ENCODE peak calls at places on chromosomes 6 and 20, in ten cellular contexts. One of them, this sample, is unnamed.

GRCh38 chr6:158279615-158280014 is 32.6 kb upstream of the TULP4 start:
- DNase-seq in MCF 10A: no peak
- DNase-seq in NCI-H146: no peak
- DNase-seq in stomach: no peak
- DNase-seq in mesendoderm: no peak
- DNase-seq in HEK293T: no peak
- DNase-seq in activated CD8-positive, alpha-beta memory T cell treated with anti-CD3 and anti-CD28 coated beads, Interleukin-2, amount 50 U/mL, for 4 hours: no peak
- DNase-seq in renal cortical epithelial cell: no peak
- DNase-seq in NCI-H1105 treated with DMSO at 0.1 percent for 48 hours: no peak
- DNase-seq in COR-L47: no peak
- DNase-seq in this sample: no peak

GRCh38 chr20:1876217-1876921 is 18.8 kb upstream of the SIRPA start:
- DNase-seq in MCF 10A: peak
- DNase-seq in NCI-H146: peak
- DNase-seq in stomach: no peak
- DNase-seq in mesendoderm: no peak
- DNase-seq in HEK293T: no peak
- DNase-seq in activated CD8-positive, alpha-beta memory T cell treated with anti-CD3 and anti-CD28 coated beads, Interleukin-2, amount 50 U/mL, for 4 hours: no peak
- DNase-seq in renal cortical epithelial cell: no peak
- DNase-seq in NCI-H1105 treated with DMSO at 0.1 percent for 48 hours: no peak
- DNase-seq in COR-L47: no peak
- DNase-seq in this sample: peak

GRCh38 chr20:59646487-59646886 is 42.1 kb downstream of the PHACTR3 start:
- DNase-seq in MCF 10A: no peak
- DNase-seq in NCI-H146: no peak
- DNase-seq in stomach: no peak
- DNase-seq in mesendoderm: no peak
- DNase-seq in HEK293T: no peak
- DNase-seq in activated CD8-positive, alpha-beta memory T cell treated with anti-CD3 and anti-CD28 coated beads, Interleukin-2, amount 50 U/mL, for 4 hours: no peak
- DNase-seq in renal cortical epithelial cell: no peak
- DNase-seq in NCI-H1105 treated with DMSO at 0.1 percent for 48 hours: no peak
- DNase-seq in COR-L47: no peak
- DNase-seq in this sample: no peak

GRCh38 chr6:156880913-156881312 is 103.7 kb downstream of the ARID1B start:
- DNase-seq in MCF 10A: peak
- DNase-seq in NCI-H146: peak
- DNase-seq in stomach: peak
- DNase-seq in mesendoderm: no peak
- DNase-seq in HEK293T: no peak
- DNase-seq in activated CD8-positive, alpha-beta memory T cell treated with anti-CD3 and anti-CD28 coated beads, Interleukin-2, amount 50 U/mL, for 4 hours: no peak
- DNase-seq in renal cortical epithelial cell: no peak
- DNase-seq in NCI-H1105 treated with DMSO at 0.1 percent for 48 hours: peak
- DNase-seq in COR-L47: no peak
- DNase-seq in this sample: no peak

GRCh38 chr6:52552278-52552643 is 24.6 kb downstream of the TRAM2 start:
- DNase-seq in MCF 10A: no peak
- DNase-seq in NCI-H146: peak
- DNase-seq in stomach: no peak
- DNase-seq in mesendoderm: no peak
- DNase-seq in HEK293T: no peak
- DNase-seq in activated CD8-positive, alpha-beta memory T cell treated with anti-CD3 and anti-CD28 coated beads, Interleukin-2, amount 50 U/mL, for 4 hours: no peak
- DNase-seq in renal cortical epithelial cell: no peak
- DNase-seq in NCI-H1105 treated with DMSO at 0.1 percent for 48 hours: no peak
- DNase-seq in COR-L47: no peak
- DNase-seq in this sample: no peak

GRCh38 chr20:34475979-34476736 is 40.1 kb upstream of the DYNLRB1 start:
- DNase-seq in MCF 10A: peak
- DNase-seq in NCI-H146: no peak
- DNase-seq in stomach: peak
- DNase-seq in mesendoderm: no peak
- DNase-seq in HEK293T: peak
- DNase-seq in activated CD8-positive, alpha-beta memory T cell treated with anti-CD3 and anti-CD28 coated beads, Interleukin-2, amount 50 U/mL, for 4 hours: peak
- DNase-seq in renal cortical epithelial cell: no peak
- DNase-seq in NCI-H1105 treated with DMSO at 0.1 percent for 48 hours: no peak
- DNase-seq in COR-L47: no peak
- DNase-seq in this sample: peak

GRCh38 chr6:163612200-163612599 is 197.7 kb downstream of the QKI start:
- DNase-seq in MCF 10A: no peak
- DNase-seq in NCI-H146: no peak
- DNase-seq in stomach: no peak
- DNase-seq in mesendoderm: no peak
- DNase-seq in HEK293T: no peak
- DNase-seq in activated CD8-positive, alpha-beta memory T cell treated with anti-CD3 and anti-CD28 coated beads, Interleukin-2, amount 50 U/mL, for 4 hours: no peak
- DNase-seq in renal cortical epithelial cell: no peak
- DNase-seq in NCI-H1105 treated with DMSO at 0.1 percent for 48 hours: no peak
- DNase-seq in COR-L47: no peak
- DNase-seq in this sample: no peak

GRCh38 chr20:62815066-62815991 is 1.5 kb upstream of the COL9A3 start:
- DNase-seq in MCF 10A: peak
- DNase-seq in NCI-H146: no peak
- DNase-seq in stomach: no peak
- DNase-seq in mesendoderm: peak
- DNase-seq in HEK293T: no peak
- DNase-seq in activated CD8-positive, alpha-beta memory T cell treated with anti-CD3 and anti-CD28 coated beads, Interleukin-2, amount 50 U/mL, for 4 hours: no peak
- DNase-seq in renal cortical epithelial cell: peak
- DNase-seq in NCI-H1105 treated with DMSO at 0.1 percent for 48 hours: no peak
- DNase-seq in COR-L47: no peak
- DNase-seq in this sample: peak

GRCh38 chr6:154738561-154738961 is 5.3 kb downstream of the SCAF8 start:
- DNase-seq in MCF 10A: no peak
- DNase-seq in NCI-H146: no peak
- DNase-seq in stomach: no peak
- DNase-seq in mesendoderm: peak
- DNase-seq in HEK293T: no peak
- DNase-seq in activated CD8-positive, alpha-beta memory T cell treated with anti-CD3 and anti-CD28 coated beads, Interleukin-2, amount 50 U/mL, for 4 hours: no peak
- DNase-seq in renal cortical epithelial cell: no peak
- DNase-seq in NCI-H1105 treated with DMSO at 0.1 percent for 48 hours: no peak
- DNase-seq in COR-L47: no peak
- DNase-seq in this sample: no peak

GRCh38 chr20:32493356-32493755 is 91.8 kb downstream of the NOL4L start:
- DNase-seq in MCF 10A: no peak
- DNase-seq in NCI-H146: no peak
- DNase-seq in stomach: no peak
- DNase-seq in mesendoderm: no peak
- DNase-seq in HEK293T: no peak
- DNase-seq in activated CD8-positive, alpha-beta memory T cell treated with anti-CD3 and anti-CD28 coated beads, Interleukin-2, amount 50 U/mL, for 4 hours: no peak
- DNase-seq in renal cortical epithelial cell: no peak
- DNase-seq in NCI-H1105 treated with DMSO at 0.1 percent for 48 hours: no peak
- DNase-seq in COR-L47: no peak
- DNase-seq in this sample: no peak

GRCh38 chr6:159414711-159415110 is 245.5 kb downstream of the FNDC1 start:
- DNase-seq in MCF 10A: no peak
- DNase-seq in NCI-H146: no peak
- DNase-seq in stomach: no peak
- DNase-seq in mesendoderm: no peak
- DNase-seq in HEK293T: no peak
- DNase-seq in activated CD8-positive, alpha-beta memory T cell treated with anti-CD3 and anti-CD28 coated beads, Interleukin-2, amount 50 U/mL, for 4 hours: no peak
- DNase-seq in renal cortical epithelial cell: no peak
- DNase-seq in NCI-H1105 treated with DMSO at 0.1 percent for 48 hours: no peak
- DNase-seq in COR-L47: no peak
- DNase-seq in this sample: no peak

GRCh38 chr20:25668446-25668845 is 28.2 kb downstream of the ZNF337 start:
- DNase-seq in MCF 10A: no peak
- DNase-seq in NCI-H146: no peak
- DNase-seq in stomach: no peak
- DNase-seq in mesendoderm: no peak
- DNase-seq in HEK293T: no peak
- DNase-seq in activated CD8-positive, alpha-beta memory T cell treated with anti-CD3 and anti-CD28 coated beads, Interleukin-2, amount 50 U/mL, for 4 hours: no peak
- DNase-seq in renal cortical epithelial cell: no peak
- DNase-seq in NCI-H1105 treated with DMSO at 0.1 percent for 48 hours: no peak
- DNase-seq in COR-L47: no peak
- DNase-seq in this sample: no peak

GRCh38 chr20:63775096-63775978 is 35.8 kb downstream of the SLC2A4RG start:
- DNase-seq in MCF 10A: no peak
- DNase-seq in NCI-H146: peak
- DNase-seq in stomach: no peak
- DNase-seq in mesendoderm: peak
- DNase-seq in HEK293T: peak
- DNase-seq in activated CD8-positive, alpha-beta memory T cell treated with anti-CD3 and anti-CD28 coated beads, Interleukin-2, amount 50 U/mL, for 4 hours: peak
- DNase-seq in renal cortical epithelial cell: no peak
- DNase-seq in NCI-H1105 treated with DMSO at 0.1 percent for 48 hours: peak
- DNase-seq in COR-L47: no peak
- DNase-seq in this sample: peak

GRCh38 chr6:107642348-107643347 is 152.7 kb downstream of the SOBP start:
- DNase-seq in MCF 10A: no peak
- DNase-seq in NCI-H146: no peak
- DNase-seq in stomach: no peak
- DNase-seq in mesendoderm: no peak
- DNase-seq in HEK293T: no peak
- DNase-seq in activated CD8-positive, alpha-beta memory T cell treated with anti-CD3 and anti-CD28 coated beads, Interleukin-2, amount 50 U/mL, for 4 hours: no peak
- DNase-seq in renal cortical epithelial cell: no peak
- DNase-seq in NCI-H1105 treated with DMSO at 0.1 percent for 48 hours: no peak
- DNase-seq in COR-L47: no peak
- DNase-seq in this sample: no peak

GRCh38 chr6:167165887-167166471 is 8.2 kb upstream of the GPR31 start:
- DNase-seq in MCF 10A: no peak
- DNase-seq in NCI-H146: no peak
- DNase-seq in stomach: no peak
- DNase-seq in mesendoderm: no peak
- DNase-seq in HEK293T: no peak
- DNase-seq in activated CD8-positive, alpha-beta memory T cell treated with anti-CD3 and anti-CD28 coated beads, Interleukin-2, amount 50 U/mL, for 4 hours: no peak
- DNase-seq in renal cortical epithelial cell: no peak
- DNase-seq in NCI-H1105 treated with DMSO at 0.1 percent for 48 hours: no peak
- DNase-seq in COR-L47: no peak
- DNase-seq in this sample: no peak

GRCh38 chr6:133254552-133255228 is 13.5 kb downstream of the EYA4 start:
- DNase-seq in MCF 10A: peak
- DNase-seq in NCI-H146: no peak
- DNase-seq in stomach: no peak
- DNase-seq in mesendoderm: no peak
- DNase-seq in HEK293T: no peak
- DNase-seq in activated CD8-positive, alpha-beta memory T cell treated with anti-CD3 and anti-CD28 coated beads, Interleukin-2, amount 50 U/mL, for 4 hours: no peak
- DNase-seq in renal cortical epithelial cell: no peak
- DNase-seq in NCI-H1105 treated with DMSO at 0.1 percent for 48 hours: no peak
- DNase-seq in COR-L47: no peak
- DNase-seq in this sample: peak

GRCh38 chr20:50569864-50570836 is 60.0 kb downstream of the PTPN1 start:
- DNase-seq in MCF 10A: peak
- DNase-seq in NCI-H146: no peak
- DNase-seq in stomach: no peak
- DNase-seq in mesendoderm: peak
- DNase-seq in HEK293T: no peak
- DNase-seq in activated CD8-positive, alpha-beta memory T cell treated with anti-CD3 and anti-CD28 coated beads, Interleukin-2, amount 50 U/mL, for 4 hours: peak
- DNase-seq in renal cortical epithelial cell: peak
- DNase-seq in NCI-H1105 treated with DMSO at 0.1 percent for 48 hours: no peak
- DNase-seq in COR-L47: no peak
- DNase-seq in this sample: no peak

GRCh38 chr20:50278684-50279531 is 88.3 kb downstream of the CEBPB start:
- DNase-seq in MCF 10A: peak
- DNase-seq in NCI-H146: no peak
- DNase-seq in stomach: peak
- DNase-seq in mesendoderm: no peak
- DNase-seq in HEK293T: peak
- DNase-seq in activated CD8-positive, alpha-beta memory T cell treated with anti-CD3 and anti-CD28 coated beads, Interleukin-2, amount 50 U/mL, for 4 hours: no peak
- DNase-seq in renal cortical epithelial cell: peak
- DNase-seq in NCI-H1105 treated with DMSO at 0.1 percent for 48 hours: no peak
- DNase-seq in COR-L47: no peak
- DNase-seq in this sample: no peak

This sample was measured in Daoy.